ENCODE peak calls at places on chromosomes 12 and 14, in eight cellular contexts. One of them, this sample, is unnamed.

GRCh38 chr12:68138480-68138879 is 21.1 kb downstream of the IFNG start:
- ATAC-seq in activated naive CD8-positive, alpha-beta T cell treated with anti-CD3 and anti-CD28 coated beads, Interleukin-2, amount 10 ng/mL, durations not matched to agents 7 days and 5 days: no peak
- ATAC-seq in esophagus mucosa: no peak
- ATAC-seq in right lobe of liver: no peak
- ATAC-seq in effector memory CD8-positive, alpha-beta T cell: no peak
- ATAC-seq in right cardiac atrium: no peak
- ATAC-seq in left lobe of liver: no peak
- ATAC-seq in stimulated activated effector memory CD8-positive, alpha-beta T cell treated with anti-CD3 and anti-CD28 coated beads, Interleukin-12 subunit alpha, Interleukin-12 subunit beta, amount 100 ng/mL, for 72 hours: peak
- ATAC-seq in this sample: no peak

GRCh38 chr12:111359231-111359913 is 9.5 kb downstream of the PHETA1 start:
- ATAC-seq in activated naive CD8-positive, alpha-beta T cell treated with anti-CD3 and anti-CD28 coated beads, Interleukin-2, amount 10 ng/mL, durations not matched to agents 7 days and 5 days: peak
- ATAC-seq in esophagus mucosa: no peak
- ATAC-seq in right lobe of liver: no peak
- ATAC-seq in effector memory CD8-positive, alpha-beta T cell: no peak
- ATAC-seq in right cardiac atrium: no peak
- ATAC-seq in left lobe of liver: no peak
- ATAC-seq in stimulated activated effector memory CD8-positive, alpha-beta T cell treated with anti-CD3 and anti-CD28 coated beads, Interleukin-12 subunit alpha, Interleukin-12 subunit beta, amount 100 ng/mL, for 72 hours: peak
- ATAC-seq in this sample: peak

GRCh38 chr14:58922211-58922940 is 266.1 kb upstream of the DAAM1 start:
- ATAC-seq in activated naive CD8-positive, alpha-beta T cell treated with anti-CD3 and anti-CD28 coated beads, Interleukin-2, amount 10 ng/mL, durations not matched to agents 7 days and 5 days: no peak
- ATAC-seq in esophagus mucosa: no peak
- ATAC-seq in right lobe of liver: no peak
- ATAC-seq in effector memory CD8-positive, alpha-beta T cell: no peak
- ATAC-seq in right cardiac atrium: no peak
- ATAC-seq in left lobe of liver: no peak
- ATAC-seq in stimulated activated effector memory CD8-positive, alpha-beta T cell treated with anti-CD3 and anti-CD28 coated beads, Interleukin-12 subunit alpha, Interleukin-12 subunit beta, amount 100 ng/mL, for 72 hours: no peak
- ATAC-seq in this sample: no peak

GRCh38 chr12:24979286-24979685 is 30.4 kb upstream of the BCAT1 start:
- ATAC-seq in activated naive CD8-positive, alpha-beta T cell treated with anti-CD3 and anti-CD28 coated beads, Interleukin-2, amount 10 ng/mL, durations not matched to agents 7 days and 5 days: no peak
- ATAC-seq in esophagus mucosa: no peak
- ATAC-seq in right lobe of liver: peak
- ATAC-seq in effector memory CD8-positive, alpha-beta T cell: no peak
- ATAC-seq in right cardiac atrium: peak
- ATAC-seq in left lobe of liver: peak
- ATAC-seq in stimulated activated effector memory CD8-positive, alpha-beta T cell treated with anti-CD3 and anti-CD28 coated beads, Interleukin-12 subunit alpha, Interleukin-12 subunit beta, amount 100 ng/mL, for 72 hours: no peak
- ATAC-seq in this sample: no peak

GRCh38 chr14:40204441-40205175 is 772.4 kb upstream of the FBXO33 start:
- ATAC-seq in activated naive CD8-positive, alpha-beta T cell treated with anti-CD3 and anti-CD28 coated beads, Interleukin-2, amount 10 ng/mL, durations not matched to agents 7 days and 5 days: no peak
- ATAC-seq in esophagus mucosa: no peak
- ATAC-seq in right lobe of liver: no peak
- ATAC-seq in effector memory CD8-positive, alpha-beta T cell: no peak
- ATAC-seq in right cardiac atrium: peak
- ATAC-seq in left lobe of liver: no peak
- ATAC-seq in stimulated activated effector memory CD8-positive, alpha-beta T cell treated with anti-CD3 and anti-CD28 coated beads, Interleukin-12 subunit alpha, Interleukin-12 subunit beta, amount 100 ng/mL, for 72 hours: peak
- ATAC-seq in this sample: no peak

GRCh38 chr12:466762-467161 is 7.0 kb downstream of the B4GALNT3 start:
- ATAC-seq in activated naive CD8-positive, alpha-beta T cell treated with anti-CD3 and anti-CD28 coated beads, Interleukin-2, amount 10 ng/mL, durations not matched to agents 7 days and 5 days: no peak
- ATAC-seq in esophagus mucosa: no peak
- ATAC-seq in right lobe of liver: no peak
- ATAC-seq in effector memory CD8-positive, alpha-beta T cell: no peak
- ATAC-seq in right cardiac atrium: no peak
- ATAC-seq in left lobe of liver: no peak
- ATAC-seq in stimulated activated effector memory CD8-positive, alpha-beta T cell treated with anti-CD3 and anti-CD28 coated beads, Interleukin-12 subunit alpha, Interleukin-12 subunit beta, amount 100 ng/mL, for 72 hours: no peak
- ATAC-seq in this sample: no peak

GRCh38 chr14:24057867-24058259 is 6.1 kb downstream of the CARMIL3 start:
- ATAC-seq in activated naive CD8-positive, alpha-beta T cell treated with anti-CD3 and anti-CD28 coated beads, Interleukin-2, amount 10 ng/mL, durations not matched to agents 7 days and 5 days: no peak
- ATAC-seq in esophagus mucosa: no peak
- ATAC-seq in right lobe of liver: no peak
- ATAC-seq in effector memory CD8-positive, alpha-beta T cell: no peak
- ATAC-seq in right cardiac atrium: peak
- ATAC-seq in left lobe of liver: no peak
- ATAC-seq in stimulated activated effector memory CD8-positive, alpha-beta T cell treated with anti-CD3 and anti-CD28 coated beads, Interleukin-12 subunit alpha, Interleukin-12 subunit beta, amount 100 ng/mL, for 72 hours: no peak
- ATAC-seq in this sample: no peak

GRCh38 chr14:58749066-58749669 is 111.4 kb downstream of the DACT1 start:
- ATAC-seq in activated naive CD8-positive, alpha-beta T cell treated with anti-CD3 and anti-CD28 coated beads, Interleukin-2, amount 10 ng/mL, durations not matched to agents 7 days and 5 days: peak
- ATAC-seq in esophagus mucosa: peak
- ATAC-seq in right lobe of liver: peak
- ATAC-seq in effector memory CD8-positive, alpha-beta T cell: no peak
- ATAC-seq in right cardiac atrium: no peak
- ATAC-seq in left lobe of liver: no peak
- ATAC-seq in stimulated activated effector memory CD8-positive, alpha-beta T cell treated with anti-CD3 and anti-CD28 coated beads, Interleukin-12 subunit alpha, Interleukin-12 subunit beta, amount 100 ng/mL, for 72 hours: peak
- ATAC-seq in this sample: peak

GRCh38 chr12:105040476-105040875 is 43.8 kb downstream of the ALDH1L2 start:
- ATAC-seq in activated naive CD8-positive, alpha-beta T cell treated with anti-CD3 and anti-CD28 coated beads, Interleukin-2, amount 10 ng/mL, durations not matched to agents 7 days and 5 days: no peak
- ATAC-seq in esophagus mucosa: no peak
- ATAC-seq in right lobe of liver: no peak
- ATAC-seq in effector memory CD8-positive, alpha-beta T cell: no peak
- ATAC-seq in right cardiac atrium: no peak
- ATAC-seq in left lobe of liver: no peak
- ATAC-seq in stimulated activated effector memory CD8-positive, alpha-beta T cell treated with anti-CD3 and anti-CD28 coated beads, Interleukin-12 subunit alpha, Interleukin-12 subunit beta, amount 100 ng/mL, for 72 hours: no peak
- ATAC-seq in this sample: no peak

GRCh38 chr12:47841910-47842309 is 22.2 kb upstream of the HDAC7 start:
- ATAC-seq in activated naive CD8-positive, alpha-beta T cell treated with anti-CD3 and anti-CD28 coated beads, Interleukin-2, amount 10 ng/mL, durations not matched to agents 7 days and 5 days: no peak
- ATAC-seq in esophagus mucosa: no peak
- ATAC-seq in right lobe of liver: no peak
- ATAC-seq in effector memory CD8-positive, alpha-beta T cell: no peak
- ATAC-seq in right cardiac atrium: no peak
- ATAC-seq in left lobe of liver: no peak
- ATAC-seq in stimulated activated effector memory CD8-positive, alpha-beta T cell treated with anti-CD3 and anti-CD28 coated beads, Interleukin-12 subunit alpha, Interleukin-12 subunit beta, amount 100 ng/mL, for 72 hours: no peak
- ATAC-seq in this sample: no peak

GRCh38 chr12:18690653-18691052 is 47.2 kb downstream of the PLCZ1 start:
- ATAC-seq in activated naive CD8-positive, alpha-beta T cell treated with anti-CD3 and anti-CD28 coated beads, Interleukin-2, amount 10 ng/mL, durations not matched to agents 7 days and 5 days: no peak
- ATAC-seq in esophagus mucosa: peak
- ATAC-seq in right lobe of liver: no peak
- ATAC-seq in effector memory CD8-positive, alpha-beta T cell: no peak
- ATAC-seq in right cardiac atrium: peak
- ATAC-seq in left lobe of liver: no peak
- ATAC-seq in stimulated activated effector memory CD8-positive, alpha-beta T cell treated with anti-CD3 and anti-CD28 coated beads, Interleukin-12 subunit alpha, Interleukin-12 subunit beta, amount 100 ng/mL, for 72 hours: no peak
- ATAC-seq in this sample: no peak

GRCh38 chr14:94102768-94103482 is 7.6 kb upstream of the IFI27 start:
- ATAC-seq in activated naive CD8-positive, alpha-beta T cell treated with anti-CD3 and anti-CD28 coated beads, Interleukin-2, amount 10 ng/mL, durations not matched to agents 7 days and 5 days: no peak
- ATAC-seq in esophagus mucosa: no peak
- ATAC-seq in right lobe of liver: no peak
- ATAC-seq in effector memory CD8-positive, alpha-beta T cell: no peak
- ATAC-seq in right cardiac atrium: no peak
- ATAC-seq in left lobe of liver: no peak
- ATAC-seq in stimulated activated effector memory CD8-positive, alpha-beta T cell treated with anti-CD3 and anti-CD28 coated beads, Interleukin-12 subunit alpha, Interleukin-12 subunit beta, amount 100 ng/mL, for 72 hours: no peak
- ATAC-seq in this sample: peak

GRCh38 chr14:93023039-93023438 is 92.7 kb downstream of the ITPK1 start:
- ATAC-seq in activated naive CD8-positive, alpha-beta T cell treated with anti-CD3 and anti-CD28 coated beads, Interleukin-2, amount 10 ng/mL, durations not matched to agents 7 days and 5 days: no peak
- ATAC-seq in esophagus mucosa: no peak
- ATAC-seq in right lobe of liver: no peak
- ATAC-seq in effector memory CD8-positive, alpha-beta T cell: no peak
- ATAC-seq in right cardiac atrium: no peak
- ATAC-seq in left lobe of liver: no peak
- ATAC-seq in stimulated activated effector memory CD8-positive, alpha-beta T cell treated with anti-CD3 and anti-CD28 coated beads, Interleukin-12 subunit alpha, Interleukin-12 subunit beta, amount 100 ng/mL, for 72 hours: no peak
- ATAC-seq in this sample: no peak

GRCh38 chr14:65320661-65321308 is 91.7 kb upstream of the FUT8 start:
- ATAC-seq in activated naive CD8-positive, alpha-beta T cell treated with anti-CD3 and anti-CD28 coated beads, Interleukin-2, amount 10 ng/mL, durations not matched to agents 7 days and 5 days: no peak
- ATAC-seq in esophagus mucosa: no peak
- ATAC-seq in right lobe of liver: no peak
- ATAC-seq in effector memory CD8-positive, alpha-beta T cell: no peak
- ATAC-seq in right cardiac atrium: no peak
- ATAC-seq in left lobe of liver: no peak
- ATAC-seq in stimulated activated effector memory CD8-positive, alpha-beta T cell treated with anti-CD3 and anti-CD28 coated beads, Interleukin-12 subunit alpha, Interleukin-12 subunit beta, amount 100 ng/mL, for 72 hours: peak
- ATAC-seq in this sample: peak

GRCh38 chr12:93448796-93449195 is 7.0 kb upstream of the UBE2N start:
- ATAC-seq in activated naive CD8-positive, alpha-beta T cell treated with anti-CD3 and anti-CD28 coated beads, Interleukin-2, amount 10 ng/mL, durations not matched to agents 7 days and 5 days: no peak
- ATAC-seq in esophagus mucosa: peak
- ATAC-seq in right lobe of liver: no peak
- ATAC-seq in effector memory CD8-positive, alpha-beta T cell: no peak
- ATAC-seq in right cardiac atrium: no peak
- ATAC-seq in left lobe of liver: peak
- ATAC-seq in stimulated activated effector memory CD8-positive, alpha-beta T cell treated with anti-CD3 and anti-CD28 coated beads, Interleukin-12 subunit alpha, Interleukin-12 subunit beta, amount 100 ng/mL, for 72 hours: no peak
- ATAC-seq in this sample: peak

GRCh38 chr12:22415342-22416309 is 81.1 kb upstream of the ST8SIA1 start:
- ATAC-seq in activated naive CD8-positive, alpha-beta T cell treated with anti-CD3 and anti-CD28 coated beads, Interleukin-2, amount 10 ng/mL, durations not matched to agents 7 days and 5 days: no peak
- ATAC-seq in esophagus mucosa: peak
- ATAC-seq in right lobe of liver: no peak
- ATAC-seq in effector memory CD8-positive, alpha-beta T cell: no peak
- ATAC-seq in right cardiac atrium: peak
- ATAC-seq in left lobe of liver: no peak
- ATAC-seq in stimulated activated effector memory CD8-positive, alpha-beta T cell treated with anti-CD3 and anti-CD28 coated beads, Interleukin-12 subunit alpha, Interleukin-12 subunit beta, amount 100 ng/mL, for 72 hours: peak
- ATAC-seq in this sample: no peak